ENCODE peak calls at places on chromosomes 6 and 20, in ten cellular contexts. M is CD4-positive, alpha-beta T cell; D is GM06990; Z is uterus; P is Calu3; N is AG09309; A is omental fat pad; R is brain microvascular endothelial cell; Y is heart left ventricle; S is GM10248. L is an unnamed sample.

GRCh38 chr20:54110041-54110440 is 39.6 kb upstream of the BCAS1 start:
- DNase-seq in Z (no peak), D (no peak), P (no peak), R (no peak), Y (no peak), A (no peak), S (no peak), M (no peak), N (no peak), L (no peak)

GRCh38 chr6:153059757-153060156 is 57.2 kb upstream of the MTRF1L start:
- DNase-seq in R (no peak), A (no peak), S (peak), M (no peak), N (no peak), P (no peak), Y (no peak), D (no peak), Z (no peak), L (no peak)

GRCh38 chr6:62059898-62060297 is 226.1 kb downstream of the KHDRBS2 start:
- DNase-seq in R (no peak), A (no peak), P (no peak), D (no peak), N (no peak), S (no peak), Z (no peak), Y (no peak), M (no peak), L (no peak)

GRCh38 chr6:141484726-141485125 is 648.0 kb upstream of the GJE1 start:
- DNase-seq in Y (no peak), R (no peak), M (no peak), Z (no peak), P (no peak), N (no peak), D (peak), A (no peak), S (peak), L (no peak)

GRCh38 chr20:2004171-2004570 is 10.3 kb upstream of the PDYN start:
- DNase-seq in Y (no peak), Z (no peak), A (no peak), S (no peak), D (no peak), R (no peak), P (no peak), M (no peak), N (no peak), L (no peak)

GRCh38 chr20:438581-439469 is 23.5 kb downstream of the TBC1D20 start:
- DNase-seq in Y (no peak), Z (no peak), M (peak), A (no peak), N (no peak), S (no peak), D (no peak), R (no peak), P (no peak), L (peak)

GRCh38 chr6:17408081-17408480 is 14.7 kb downstream of the CAP2 start:
- DNase-seq in Z (no peak), S (no peak), Y (no peak), A (no peak), M (no peak), D (no peak), P (no peak), N (no peak), R (no peak), L (no peak)

GRCh38 chr6:136226027-136226673 is 24.0 kb downstream of the MTFR2 start:
- DNase-seq in N (peak), A (peak), M (peak), D (no peak), Z (peak), R (peak), Y (peak), S (peak), P (peak), L (peak)

GRCh38 chr6:170553686-170554085 is 483 bp upstream of the TBP start:
- DNase-seq in Y (no peak), Z (peak), A (no peak), P (no peak), S (peak), N (no peak), M (no peak), D (no peak), R (no peak), L (peak)

GRCh38 chr6:112282217-112282616 is 27.9 kb upstream of the LAMA4 start:
- DNase-seq in N (peak), P (peak), M (no peak), Z (peak), D (no peak), A (no peak), Y (peak), S (no peak), R (peak), L (no peak)

GRCh38 chr20:21517566-21518277 is 3.9 kb upstream of the NKX2-2 start:
- DNase-seq in Z (no peak), D (no peak), S (peak), R (no peak), Y (no peak), N (no peak), P (no peak), A (no peak), M (no peak), L (peak)

GRCh38 chr20:41014557-41015088 is 14.0 kb upstream of the TOP1 start:
- DNase-seq in Y (no peak), A (no peak), P (no peak), S (no peak), R (no peak), D (no peak), Z (no peak), M (no peak), N (no peak), L (no peak)

GRCh38 chr6:31474871-31475286 is 23.1 kb upstream of the MICB start:
- DNase-seq in D (no peak), N (no peak), Z (no peak), P (peak), M (no peak), R (no peak), Y (no peak), S (no peak), A (no peak), L (no peak)

GRCh38 chr6:22147983-22148797 is 148.6 kb downstream of the PRL start:
- DNase-seq in R (peak), N (peak), M (no peak), Y (peak), S (no peak), P (peak), A (no peak), Z (no peak), D (no peak), L (no peak)

GRCh38 chr6:53284901-53285300 is 63.8 kb downstream of the ELOVL5 start:
- DNase-seq in D (no peak), S (no peak), Z (no peak), N (no peak), P (no peak), M (no peak), A (no peak), R (no peak), Y (no peak), L (no peak)
- TF ChIP-seq CTCF in D (no peak), S (no peak), Z (no peak), N (no peak), P (no peak), M (no peak), A (no peak), R (no peak), Y (no peak), L (no peak)

GRCh38 chr20:3696200-3696599 is 14.4 kb upstream of the ADAM33 start:
- DNase-seq in Z (no peak), P (no peak), D (no peak), Y (no peak), M (no peak), R (no peak), S (no peak), A (no peak), N (no peak), L (no peak)
- TF ChIP-seq CTCF in Z (no peak), P (no peak), D (peak), Y (no peak), M (no peak), R (peak), S (peak), A (no peak), N (peak), L (no peak)

DNA sequence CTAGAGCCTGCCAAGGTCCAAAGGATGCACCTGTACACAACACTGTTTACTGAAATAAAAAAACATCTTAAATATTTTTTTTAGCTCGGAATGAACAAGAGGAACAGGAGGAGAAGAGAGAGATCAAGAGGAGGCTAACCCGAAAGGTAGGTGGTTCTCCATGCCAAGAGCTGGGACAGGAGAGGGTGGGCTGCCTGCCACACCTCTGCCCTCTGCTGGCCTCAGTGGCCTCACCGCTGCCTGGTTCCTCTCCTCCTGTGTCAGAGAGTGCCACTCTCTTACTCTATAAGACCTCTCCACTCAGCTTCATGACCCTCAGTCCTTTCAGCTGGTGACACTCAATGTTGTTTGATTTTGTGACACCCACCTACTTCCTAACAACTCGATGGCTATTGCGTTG is 50.2 kb downstream of the TBC1D7 start:
- DNase-seq in D (no peak), Y (no peak), N (no peak), Z (no peak), R (no peak), P (no peak), S (no peak), M (no peak), A (no peak), L (no peak)
- TF ChIP-seq CTCF in D (peak), Y (peak), N (no peak), Z (no peak), R (no peak), P (no peak), S (peak), M (no peak), A (no peak), L (no peak)

GRCh38 chr20:48586728-48587127 is 241.1 kb downstream of the PREX1 start:
- DNase-seq in M (no peak), A (no peak), Z (no peak), N (no peak), S (no peak), Y (no peak), D (no peak), R (no peak), P (peak), L (no peak)
- TF ChIP-seq CTCF in M (no peak), A (no peak), Z (no peak), N (no peak), S (no peak), Y (no peak), D (no peak), R (no peak), P (no peak), L (no peak)

DNA sequence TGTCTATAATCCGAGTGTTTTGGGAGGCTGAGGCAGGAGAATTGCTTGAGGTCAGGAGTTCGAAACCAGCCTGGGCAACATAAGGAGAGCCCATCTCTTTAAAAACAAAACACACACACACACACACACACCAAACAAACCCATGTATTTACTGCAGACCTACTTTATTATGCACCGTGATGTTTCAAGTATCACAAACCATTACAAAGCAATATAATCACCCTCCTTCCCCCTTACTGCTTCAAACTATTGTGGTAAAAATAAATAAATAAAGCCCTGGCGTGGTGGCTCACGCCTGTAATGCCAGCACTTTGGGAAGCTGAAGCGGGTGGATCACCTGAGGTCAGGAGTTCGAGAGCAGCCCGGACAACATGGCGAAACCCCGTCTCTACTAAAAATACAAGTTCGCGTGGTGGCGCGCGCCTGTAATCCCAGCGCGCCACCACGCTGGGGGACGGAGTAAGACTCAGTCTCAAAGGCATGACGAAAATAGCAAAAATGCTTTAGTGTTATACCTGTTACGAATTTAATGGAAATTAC is 1.5 kb downstream of the TBCC start:
- DNase-seq in P (no peak), R (no peak), S (no peak), M (no peak), N (no peak), Z (no peak), A (no peak), Y (no peak), D (no peak), L (no peak)
- TF ChIP-seq CTCF in P (no peak), R (no peak), S (no peak), M (no peak), N (no peak), Z (no peak), A (no peak), Y (no peak), D (no peak), L (no peak)

GRCh38 chr6:322205-322930 is 30.1 kb downstream of the DUSP22 start:
- DNase-seq in S (no peak), P (no peak), N (no peak), M (no peak), A (no peak), Y (no peak), D (no peak), R (no peak), Z (no peak), L (no peak)
- TF ChIP-seq CTCF in S (peak), P (no peak), N (no peak), M (peak), A (no peak), Y (no peak), D (peak), R (no peak), Z (no peak), L (no peak)

GRCh38 chr20:62415354-62416111 is 8.4 kb upstream of the CABLES2 start:
- DNase-seq in R (no peak), P (no peak), S (no peak), Y (no peak), Z (no peak), D (no peak), M (no peak), N (no peak), A (no peak), L (no peak)

GRCh38 chr20:62413025-62413580 is 6.0 kb upstream of the CABLES2 start:
- DNase-seq in A (no peak), P (no peak), N (no peak), R (no peak), Z (no peak), M (no peak), D (no peak), S (no peak), Y (no peak), L (no peak)

GRCh38 chr20:62412194-62413024 is 5.3 kb upstream of the CABLES2 start:
- DNase-seq in Y (no peak), N (no peak), Z (no peak), S (no peak), R (no peak), P (no peak), D (no peak), A (no peak), M (no peak), L (no peak)

GRCh38 chr20:62411479-62412193 is 4.6 kb upstream of the CABLES2 start:
- DNase-seq in Z (no peak), P (no peak), D (no peak), S (no peak), R (no peak), N (no peak), M (no peak), Y (no peak), A (no peak), L (no peak)

DNA sequence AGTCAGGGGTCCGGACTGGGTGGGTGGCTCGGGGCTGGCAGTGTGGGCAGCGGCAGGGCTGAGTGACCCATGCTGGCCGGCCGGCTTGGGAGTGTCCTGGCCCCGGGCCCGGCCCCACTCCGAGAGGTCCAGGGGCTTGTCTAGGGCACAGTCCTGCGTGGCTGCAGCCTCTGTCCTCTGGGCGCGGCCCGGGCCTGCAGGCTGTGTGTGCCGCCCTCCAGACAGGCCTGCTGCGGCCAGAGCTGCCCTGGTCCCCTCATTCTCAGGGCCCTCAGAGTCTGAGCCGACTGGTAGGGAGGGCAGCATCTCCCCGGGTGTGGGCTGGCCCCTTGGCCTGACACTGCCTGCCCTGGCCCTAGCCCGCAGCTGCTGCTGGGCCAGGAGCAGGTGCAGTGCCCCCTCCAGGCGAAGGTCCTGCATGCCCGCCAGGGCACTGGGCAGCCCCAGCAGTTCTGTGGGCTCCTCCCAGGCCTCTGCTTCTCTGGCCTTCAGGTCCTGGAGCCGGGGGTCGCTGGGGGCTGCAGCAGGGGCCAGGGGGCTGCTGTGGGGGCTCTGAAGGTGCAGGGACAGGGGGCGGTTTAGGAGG is 6.9 kb upstream of the CABLES2 start:
- DNase-seq in Z (no peak), M (no peak), P (peak), N (no peak), D (no peak), R (no peak), S (no peak), A (no peak), Y (no peak), L (no peak)
- TF ChIP-seq CTCF in Z (no peak), M (no peak), P (peak), N (peak), D (peak), R (peak), S (no peak), A (no peak), Y (no peak), L (no peak)

GRCh38 chr6:73606428-73606827 is 47.4 kb downstream of the SLC17A5 start:
- DNase-seq in R (no peak), Y (no peak), Z (no peak), D (no peak), S (no peak), N (no peak), M (no peak), P (peak), A (no peak), L (no peak)
- TF ChIP-seq CTCF in R (no peak), Y (no peak), Z (no peak), D (no peak), S (no peak), N (no peak), M (no peak), P (no peak), A (no peak), L (no peak)

GRCh38 chr6:111032493-111033140 is 50.8 kb downstream of the RPF2 start:
- DNase-seq in R (peak), Y (peak), M (no peak), D (no peak), A (no peak), P (no peak), S (no peak), N (no peak), Z (no peak), L (no peak)

GRCh38 chr6:111030008-111031006 is 48.5 kb downstream of the RPF2 start:
- DNase-seq in S (no peak), A (no peak), P (no peak), D (no peak), N (no peak), Y (peak), R (no peak), Z (no peak), M (no peak), L (no peak)

GRCh38 chr6:111031151-111031550 is 49.3 kb downstream of the RPF2 start:
- DNase-seq in Z (no peak), D (no peak), R (no peak), N (no peak), M (no peak), P (no peak), Y (no peak), A (no peak), S (no peak), L (no peak)

GRCh38 chr6:111024661-111025060 is 42.8 kb downstream of the RPF2 start:
- DNase-seq in Y (no peak), Z (no peak), S (no peak), R (no peak), M (no peak), D (no peak), N (no peak), P (no peak), A (no peak), L (no peak)

DNA sequence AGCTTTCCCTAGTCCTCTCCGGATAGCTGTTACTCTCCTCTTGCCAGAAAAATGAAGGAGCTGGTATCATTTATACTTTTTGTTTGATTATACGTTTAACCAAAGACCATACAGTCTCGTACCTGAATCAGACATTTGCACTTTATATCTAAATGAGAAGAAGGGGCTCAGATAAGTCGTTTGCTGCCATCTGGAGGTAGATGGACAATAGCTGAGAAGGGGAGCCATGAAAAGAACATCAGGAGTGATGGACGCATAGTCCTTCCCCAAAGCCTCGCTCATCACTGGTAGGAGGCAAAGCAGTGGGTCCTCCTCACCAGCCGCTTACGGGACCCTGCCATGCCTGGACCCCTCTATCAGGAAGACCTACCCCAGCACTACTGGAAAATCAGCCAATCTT is 45.4 kb downstream of the RPF2 start:
- DNase-seq in R (no peak), S (no peak), Y (no peak), M (no peak), P (no peak), A (no peak), N (no peak), D (no peak), Z (no peak), L (no peak)
- TF ChIP-seq CTCF in R (no peak), S (peak), Y (no peak), M (no peak), P (no peak), A (no peak), N (no peak), D (peak), Z (no peak), L (no peak)

L was measured in GM13976.